ENCODE peak calls at places on chromosomes 7 and 10, in nine cellular contexts. One of them, this sample, is unnamed.

GRCh38 chr10:70849582-70850016 is 33.9 kb downstream of the SGPL1 start:
- DNase-seq in CD4-positive, CD25-positive, alpha-beta regulatory T cell: no peak
- DNase-seq in right lobe of liver: no peak
- DNase-seq in cardiac muscle cell: peak; percentile 90
- DNase-seq in psoas muscle: no peak
- DNase-seq in CD8-positive, alpha-beta T cell: no peak
- DNase-seq in stomach: no peak
- DNase-seq in ovary: no peak
- DNase-seq in spleen: no peak
- DNase-seq in this sample: no peak

GRCh38 chr7:50982626-50983025 is 199.9 kb upstream of the GRB10 start:
- DNase-seq in CD4-positive, CD25-positive, alpha-beta regulatory T cell: no peak
- DNase-seq in right lobe of liver: no peak
- DNase-seq in cardiac muscle cell: no peak
- DNase-seq in psoas muscle: no peak
- DNase-seq in CD8-positive, alpha-beta T cell: no peak
- DNase-seq in stomach: no peak
- DNase-seq in ovary: no peak
- DNase-seq in spleen: no peak
- DNase-seq in this sample: no peak

GRCh38 chr7:140060788-140061606 is 1.8 kb downstream of the PARP12 start:
- DNase-seq in CD4-positive, CD25-positive, alpha-beta regulatory T cell: no peak
- DNase-seq in right lobe of liver: peak; percentile 62
- DNase-seq in cardiac muscle cell: peak; percentile 92
- DNase-seq in psoas muscle: no peak
- DNase-seq in CD8-positive, alpha-beta T cell: no peak
- DNase-seq in stomach: peak; percentile 43
- DNase-seq in ovary: peak; percentile 76
- DNase-seq in spleen: no peak
- DNase-seq in this sample: no peak

GRCh38 chr7:117800406-117800805 is 72.8 kb downstream of the CTTNBP2 start:
- DNase-seq in CD4-positive, CD25-positive, alpha-beta regulatory T cell: no peak
- DNase-seq in right lobe of liver: no peak
- DNase-seq in cardiac muscle cell: no peak
- DNase-seq in psoas muscle: no peak
- DNase-seq in CD8-positive, alpha-beta T cell: no peak
- DNase-seq in stomach: no peak
- DNase-seq in ovary: no peak
- DNase-seq in spleen: no peak
- DNase-seq in this sample: no peak

GRCh38 chr7:14834888-14835287 is 67.7 kb downstream of the DGKB start:
- DNase-seq in CD4-positive, CD25-positive, alpha-beta regulatory T cell: no peak
- DNase-seq in right lobe of liver: no peak
- DNase-seq in cardiac muscle cell: peak; percentile 40
- DNase-seq in psoas muscle: no peak
- DNase-seq in CD8-positive, alpha-beta T cell: no peak
- DNase-seq in stomach: no peak
- DNase-seq in ovary: no peak
- DNase-seq in spleen: no peak
- DNase-seq in this sample: no peak

GRCh38 chr7:144148224-144148827 is 25.4 kb downstream of the OR2A14 start:
- DNase-seq in CD4-positive, CD25-positive, alpha-beta regulatory T cell: no peak
- DNase-seq in right lobe of liver: no peak
- DNase-seq in cardiac muscle cell: no peak
- DNase-seq in psoas muscle: no peak
- DNase-seq in CD8-positive, alpha-beta T cell: no peak
- DNase-seq in stomach: no peak
- DNase-seq in ovary: no peak
- DNase-seq in spleen: no peak
- DNase-seq in this sample: no peak

GRCh38 chr7:65931685-65932084 is 50.3 kb downstream of the GUSB start:
- DNase-seq in CD4-positive, CD25-positive, alpha-beta regulatory T cell: no peak
- DNase-seq in right lobe of liver: no peak
- DNase-seq in cardiac muscle cell: no peak
- DNase-seq in psoas muscle: no peak
- DNase-seq in CD8-positive, alpha-beta T cell: no peak
- DNase-seq in stomach: no peak
- DNase-seq in ovary: no peak
- DNase-seq in spleen: no peak
- DNase-seq in this sample: no peak

GRCh38 chr7:16532272-16532671 is 5.6 kb downstream of the LRRC72 start:
- DNase-seq in CD4-positive, CD25-positive, alpha-beta regulatory T cell: no peak
- DNase-seq in right lobe of liver: no peak
- DNase-seq in cardiac muscle cell: no peak
- DNase-seq in psoas muscle: no peak
- DNase-seq in CD8-positive, alpha-beta T cell: no peak
- DNase-seq in stomach: no peak
- DNase-seq in ovary: no peak
- DNase-seq in spleen: no peak
- DNase-seq in this sample: no peak

GRCh38 chr7:30510124-30511074 is 5.8 kb upstream of the GGCT start:
- DNase-seq in CD4-positive, CD25-positive, alpha-beta regulatory T cell: peak; percentile 26
- DNase-seq in right lobe of liver: peak; percentile 26
- DNase-seq in cardiac muscle cell: peak; percentile 70
- DNase-seq in psoas muscle: no peak
- DNase-seq in CD8-positive, alpha-beta T cell: no peak
- DNase-seq in stomach: peak; percentile 34
- DNase-seq in ovary: no peak
- DNase-seq in spleen: no peak
- DNase-seq in this sample: peak; percentile 80

DNA sequence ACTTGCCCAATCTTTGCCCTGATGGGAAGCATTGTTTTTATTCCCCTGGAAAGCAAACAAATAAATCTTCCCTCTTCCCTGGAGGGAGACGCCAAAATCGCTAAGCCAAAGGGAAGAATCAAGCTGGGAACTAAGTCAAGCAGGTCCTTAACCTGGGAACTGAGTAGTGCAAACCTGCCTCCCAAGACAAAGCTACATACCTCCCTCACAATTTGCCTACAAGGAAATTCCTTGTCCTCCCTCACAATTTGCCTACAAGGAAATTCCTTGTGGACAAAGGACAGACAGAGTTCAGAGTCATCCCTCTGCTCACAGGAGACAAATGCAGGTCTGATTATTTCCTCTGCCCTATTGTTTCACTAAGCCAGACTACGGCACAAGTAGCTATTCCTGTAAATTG is 50.5 kb downstream of the SPOCK2 start:
- DNase-seq in CD4-positive, CD25-positive, alpha-beta regulatory T cell: no peak
- DNase-seq in right lobe of liver: no peak
- DNase-seq in cardiac muscle cell: no peak
- DNase-seq in psoas muscle: no peak
- DNase-seq in CD8-positive, alpha-beta T cell: no peak
- DNase-seq in stomach: no peak
- DNase-seq in ovary: no peak
- DNase-seq in spleen: no peak
- DNase-seq in this sample: no peak
- H3K4me1 ChIP-seq in CD4-positive, CD25-positive, alpha-beta regulatory T cell: no peaks in the 10 kb centered on the region
- H3K4me1 ChIP-seq in right lobe of liver: no peaks in the 10 kb centered on the region
- H3K4me1 ChIP-seq in cardiac muscle cell: no peaks in the 10 kb centered on the region
- H3K4me1 ChIP-seq in psoas muscle: peaks cover 4% of the 10 kb centered on the region
- H3K4me1 ChIP-seq in CD8-positive, alpha-beta T cell: no peaks in the 10 kb centered on the region
- H3K4me1 ChIP-seq in stomach: peaks cover 5% of the 10 kb centered on the region
- H3K4me1 ChIP-seq in ovary: peaks cover 22% of the 10 kb centered on the region
- H3K4me1 ChIP-seq in spleen: no peaks in the 10 kb centered on the region
- H3K4me1 ChIP-seq in this sample: no peaks in the 10 kb centered on the region

GRCh38 chr10:79402625-79402946 is 42.8 kb downstream of the ZCCHC24 start:
- DNase-seq in CD4-positive, CD25-positive, alpha-beta regulatory T cell: no peak
- DNase-seq in right lobe of liver: no peak
- DNase-seq in cardiac muscle cell: no peak
- DNase-seq in psoas muscle: no peak
- DNase-seq in CD8-positive, alpha-beta T cell: no peak
- DNase-seq in stomach: no peak
- DNase-seq in ovary: no peak
- DNase-seq in spleen: no peak
- DNase-seq in this sample: no peak

GRCh38 chr10:79401015-79401921 is 44.2 kb downstream of the ZCCHC24 start:
- DNase-seq in CD4-positive, CD25-positive, alpha-beta regulatory T cell: no peak
- DNase-seq in right lobe of liver: no peak
- DNase-seq in cardiac muscle cell: peak; percentile 89
- DNase-seq in psoas muscle: peak; percentile 82
- DNase-seq in CD8-positive, alpha-beta T cell: no peak
- DNase-seq in stomach: no peak
- DNase-seq in ovary: peak; percentile 90
- DNase-seq in spleen: peak; percentile 87
- DNase-seq in this sample: no peak

GRCh38 chr10:79399242-79399831 is 46.1 kb downstream of the ZCCHC24 start:
- DNase-seq in CD4-positive, CD25-positive, alpha-beta regulatory T cell: no peak
- DNase-seq in right lobe of liver: peak; percentile 79
- DNase-seq in cardiac muscle cell: peak; percentile 99
- DNase-seq in psoas muscle: peak; percentile 88
- DNase-seq in CD8-positive, alpha-beta T cell: no peak
- DNase-seq in stomach: peak; percentile 81
- DNase-seq in ovary: peak; percentile 93
- DNase-seq in spleen: peak; percentile 86
- DNase-seq in this sample: no peak

GRCh38 chr10:79398642-79399041 is 46.8 kb downstream of the ZCCHC24 start:
- DNase-seq in CD4-positive, CD25-positive, alpha-beta regulatory T cell: no peak
- DNase-seq in right lobe of liver: no peak
- DNase-seq in cardiac muscle cell: no peak
- DNase-seq in psoas muscle: no peak
- DNase-seq in CD8-positive, alpha-beta T cell: no peak
- DNase-seq in stomach: no peak
- DNase-seq in ovary: no peak
- DNase-seq in spleen: no peak
- DNase-seq in this sample: no peak

GRCh38 chr10:79400567-79401004 is 44.8 kb downstream of the ZCCHC24 start:
- DNase-seq in CD4-positive, CD25-positive, alpha-beta regulatory T cell: peak; percentile 19
- DNase-seq in right lobe of liver: no peak
- DNase-seq in cardiac muscle cell: peak; percentile 57
- DNase-seq in psoas muscle: peak; percentile 51
- DNase-seq in CD8-positive, alpha-beta T cell: no peak
- DNase-seq in stomach: peak; percentile 58
- DNase-seq in ovary: no peak
- DNase-seq in spleen: peak; percentile 85
- DNase-seq in this sample: peak; percentile 88
- H3K4me1 ChIP-seq in CD4-positive, CD25-positive, alpha-beta regulatory T cell: no peaks in the 10 kb centered on the region
- H3K4me1 ChIP-seq in right lobe of liver: peaks cover 2% of the 10 kb centered on the region
- H3K4me1 ChIP-seq in cardiac muscle cell: peaks cover 73% of the 10 kb centered on the region
- H3K4me1 ChIP-seq in psoas muscle: peaks cover 98% of the 10 kb centered on the region
- H3K4me1 ChIP-seq in CD8-positive, alpha-beta T cell: no peaks in the 10 kb centered on the region
- H3K4me1 ChIP-seq in stomach: no peaks in the 10 kb centered on the region
- H3K4me1 ChIP-seq in ovary: peaks cover 67% of the 10 kb centered on the region
- H3K4me1 ChIP-seq in spleen: peaks cover 96% of the 10 kb centered on the region
- H3K4me1 ChIP-seq in this sample: peaks cover 3% of the 10 kb centered on the region

GRCh38 chr10:79162861-79163662 is 94.3 kb downstream of the ZMIZ1 start:
- DNase-seq in CD4-positive, CD25-positive, alpha-beta regulatory T cell: no peak
- DNase-seq in right lobe of liver: peak; percentile 70
- DNase-seq in cardiac muscle cell: no peak
- DNase-seq in psoas muscle: peak; percentile 59
- DNase-seq in CD8-positive, alpha-beta T cell: no peak
- DNase-seq in stomach: no peak
- DNase-seq in ovary: no peak
- DNase-seq in spleen: no peak
- DNase-seq in this sample: no peak
- H3K4me1 ChIP-seq in CD4-positive, CD25-positive, alpha-beta regulatory T cell: no peaks in the 10 kb centered on the region
- H3K4me1 ChIP-seq in right lobe of liver: peaks cover 2% of the 10 kb centered on the region
- H3K4me1 ChIP-seq in cardiac muscle cell: peaks cover 55% of the 10 kb centered on the region
- H3K4me1 ChIP-seq in psoas muscle: peaks cover 84% of the 10 kb centered on the region
- H3K4me1 ChIP-seq in CD8-positive, alpha-beta T cell: no peaks in the 10 kb centered on the region
- H3K4me1 ChIP-seq in stomach: peaks cover 95% of the 10 kb centered on the region
- H3K4me1 ChIP-seq in ovary: peaks cover 52% of the 10 kb centered on the region
- H3K4me1 ChIP-seq in spleen: peaks cover 94% of the 10 kb centered on the region
- H3K4me1 ChIP-seq in this sample: peaks cover 5% of the 10 kb centered on the region

DNA sequence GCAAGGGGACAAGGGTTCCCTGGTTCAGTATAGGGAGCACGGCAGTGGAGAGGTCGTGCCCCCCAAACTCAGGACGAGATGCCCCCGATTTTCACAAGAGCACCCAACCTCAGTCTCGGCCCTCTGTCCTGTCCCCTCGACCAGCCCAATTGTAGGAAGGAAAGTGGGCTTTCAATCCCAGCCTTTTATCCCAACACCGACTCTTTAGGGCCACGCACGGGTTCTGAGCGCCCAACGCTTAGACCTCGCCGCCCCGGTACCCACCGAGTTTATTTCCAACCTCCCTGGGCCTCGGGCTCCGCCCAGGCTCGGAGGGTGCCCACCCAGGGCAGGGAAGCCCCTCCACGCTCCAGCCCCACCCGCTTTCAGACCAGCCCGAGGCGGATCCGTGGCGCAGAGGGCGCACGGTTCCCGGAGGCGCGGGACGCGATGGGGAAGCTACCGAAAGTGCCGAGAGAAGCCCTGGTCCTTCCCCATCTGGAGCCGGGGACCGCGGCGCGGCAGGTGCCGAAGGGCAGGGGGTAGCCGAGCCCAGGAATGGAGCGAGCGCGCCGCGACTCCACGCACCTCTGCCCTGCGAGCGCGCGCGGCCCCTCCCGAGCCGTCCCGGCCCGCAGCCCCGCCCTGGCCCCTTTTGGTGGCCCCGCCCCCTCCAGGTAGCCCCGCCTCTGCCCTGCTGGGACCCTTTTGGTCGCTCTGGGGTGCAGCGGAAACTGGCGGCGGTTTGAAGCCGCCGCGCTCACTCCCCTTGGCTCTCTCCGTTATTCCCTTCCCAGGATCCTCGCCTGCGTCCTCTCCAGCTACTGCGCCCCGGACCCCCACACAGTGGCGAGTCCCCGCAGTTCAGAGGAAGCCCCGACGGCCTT is 20.4 kb downstream of the GRID2IP start:
- DNase-seq in CD4-positive, CD25-positive, alpha-beta regulatory T cell: peak; percentile 34
- DNase-seq in right lobe of liver: no peak
- DNase-seq in cardiac muscle cell: no peak
- DNase-seq in psoas muscle: no peak
- DNase-seq in CD8-positive, alpha-beta T cell: peak; percentile 68
- DNase-seq in stomach: peak; percentile 42
- DNase-seq in ovary: no peak
- DNase-seq in spleen: peak; percentile 87
- DNase-seq in this sample: peak; percentile 68
- H3K4me1 ChIP-seq in CD4-positive, CD25-positive, alpha-beta regulatory T cell: peaks cover 11% of the 10 kb centered on the region
- H3K4me1 ChIP-seq in right lobe of liver: no peaks in the 10 kb centered on the region
- H3K4me1 ChIP-seq in cardiac muscle cell: no peaks in the 10 kb centered on the region
- H3K4me1 ChIP-seq in psoas muscle: peaks cover 4% of the 10 kb centered on the region
- H3K4me1 ChIP-seq in CD8-positive, alpha-beta T cell: peaks cover 13% of the 10 kb centered on the region
- H3K4me1 ChIP-seq in stomach: peaks cover 18% of the 10 kb centered on the region
- H3K4me1 ChIP-seq in ovary: peaks cover 6% of the 10 kb centered on the region
- H3K4me1 ChIP-seq in spleen: peaks cover 40% of the 10 kb centered on the region
- H3K4me1 ChIP-seq in this sample: no peaks in the 10 kb centered on the region

GRCh38 chr10:91201213-91201996 is 19.1 kb upstream of the PCGF5 start:
- DNase-seq in CD4-positive, CD25-positive, alpha-beta regulatory T cell: peak; percentile 44
- DNase-seq in right lobe of liver: no peak
- DNase-seq in cardiac muscle cell: peak; percentile 14
- DNase-seq in psoas muscle: no peak
- DNase-seq in CD8-positive, alpha-beta T cell: no peak
- DNase-seq in stomach: no peak
- DNase-seq in ovary: no peak
- DNase-seq in spleen: no peak
- DNase-seq in this sample: no peak
- H3K4me1 ChIP-seq in CD4-positive, CD25-positive, alpha-beta regulatory T cell: peaks cover 49% of the 10 kb centered on the region
- H3K4me1 ChIP-seq in right lobe of liver: no peaks in the 10 kb centered on the region
- H3K4me1 ChIP-seq in cardiac muscle cell: peaks cover 11% of the 10 kb centered on the region
- H3K4me1 ChIP-seq in psoas muscle: peaks cover 75% of the 10 kb centered on the region
- H3K4me1 ChIP-seq in CD8-positive, alpha-beta T cell: peaks cover 72% of the 10 kb centered on the region
- H3K4me1 ChIP-seq in stomach: peaks cover 51% of the 10 kb centered on the region
- H3K4me1 ChIP-seq in ovary: peaks cover 10% of the 10 kb centered on the region
- H3K4me1 ChIP-seq in spleen: peaks cover 100% of the 10 kb centered on the region
- H3K4me1 ChIP-seq in this sample: no peaks in the 10 kb centered on the region

This sample was measured in Karpas-422.